ENCODE peak calls at places on chromosomes 13 and 19, in seven cellular contexts. L is stomach, V is transverse colon, P is A549, F is K562, X is tibial nerve, U is esophagus muscularis mucosa. J is an unnamed sample. For H3K4me1, the result is how much of the 10 kb centered on the place peaks cover.

GRCh38 chr19:49421039-49421877 is 2.0 kb downstream of the PTH2 start:
- DNase-seq in L (peak), V (peak), P (no peak), F (peak), X (peak), U (no peak), J (no peak)

GRCh38 chr13:41552031-41552430 is 94.7 kb downstream of the RGCC start:
- DNase-seq in L (no peak), V (no peak), P (no peak), F (no peak), X (no peak), U (no peak), J (no peak)

GRCh38 chr13:98384739-98385138 is 192.2 kb downstream of the STK24 start:
- DNase-seq in L (no peak), V (no peak), P (no peak), F (no peak), X (no peak), U (no peak), J (no peak)

GRCh38 chr19:1069009-1069779 is 2.2 kb downstream of the ARHGAP45 start:
- DNase-seq in L (peak), V (peak), P (no peak), F (no peak), X (peak), U (peak), J (no peak)

GRCh38 chr19:38430931-38431330 is 2.6 kb upstream of the RYR1 start:
- DNase-seq in L (no peak), V (no peak), P (no peak), F (no peak), X (no peak), U (no peak), J (no peak)

GRCh38 chr19:49081273-49081672 is 4.0 kb upstream of the SNRNP70 start:
- DNase-seq in L (no peak), V (no peak), P (no peak), F (peak), X (no peak), U (no peak), J (no peak)

GRCh38 chr19:41299755-41300089 is 10.2 kb upstream of the CCDC97 start:
- DNase-seq in L (peak), V (peak), P (no peak), F (no peak), X (peak), U (no peak), J (no peak)

GRCh38 chr19:30421571-30421970 is 49.4 kb downstream of the ZNF536 start:
- DNase-seq in L (no peak), V (no peak), P (no peak), F (no peak), X (no peak), U (peak), J (no peak)

GRCh38 chr13:104869501-104869900 is 1666.0 kb downstream of the EFNB2 start:
- DNase-seq in L (no peak), V (no peak), P (no peak), F (no peak), X (no peak), U (no peak), J (no peak)

GRCh38 chr13:98480915-98481510 is 95.9 kb downstream of the STK24 start:
- DNase-seq in L (no peak), V (peak), P (no peak), F (peak), X (no peak), U (no peak), J (peak)

GRCh38 chr13:20512042-20512683 is 13.5 kb downstream of the CRYL1 start:
- DNase-seq in L (no peak), V (no peak), P (no peak), F (no peak), X (no peak), U (no peak), J (no peak)

GRCh38 chr19:38037151-38037611 is 130.2 kb downstream of the SIPA1L3 start:
- DNase-seq in L (no peak), V (no peak), P (no peak), F (peak), X (no peak), U (no peak), J (no peak)

GRCh38 chr13:48185018-48185417 is 48.0 kb upstream of the ITM2B start:
- DNase-seq in L (no peak), V (no peak), P (no peak), F (no peak), X (no peak), U (no peak), J (no peak)

GRCh38 chr13:84430441-84430840 is 548.2 kb upstream of the SLITRK1 start:
- DNase-seq in L (no peak), V (no peak), P (no peak), F (no peak), X (no peak), U (no peak), J (no peak)

GRCh38 chr13:92187378-92187989 is 789.1 kb downstream of the GPC5 start:
- DNase-seq in L (no peak), V (no peak), P (peak), F (peak), X (peak), U (no peak), J (no peak)

GRCh38 chr19:35013820-35014754 is 14.0 kb downstream of the GRAMD1A start:
- DNase-seq in L (no peak), V (peak), P (no peak), F (no peak), X (no peak), U (no peak), J (no peak)

GRCh38 chr19:36771275-36772231 is 1.1 kb downstream of the ZNF850 start:
- DNase-seq in L (peak), V (peak), P (peak), F (peak), X (peak), U (peak), J (peak)

GRCh38 chr13:62697702-62698101 is 1282.1 kb upstream of the PCDH20 start:
- DNase-seq in L (no peak), V (no peak), P (no peak), F (no peak), X (no peak), U (no peak), J (no peak)

GRCh38 chr19:46461537-46461936 is 9.8 kb downstream of the PNMA8A start:
- DNase-seq in L (no peak), V (no peak), P (no peak), F (no peak), X (no peak), U (no peak), J (no peak)

GRCh38 chr13:114077938-114078335 is 54.5 kb downstream of the RASA3 start:
- DNase-seq in L (no peak), V (no peak), P (no peak), F (no peak), X (no peak), U (no peak), J (peak)

GRCh38 chr19:1151037-1151716 is 22.9 kb downstream of the SBNO2 start:
- DNase-seq in L (no peak), V (no peak), P (peak), F (no peak), X (no peak), U (no peak), J (no peak)

GRCh38 chr19:29687244-29687896 is 22.1 kb downstream of the PLEKHF1 start:
- DNase-seq in L (no peak), V (no peak), P (peak), F (peak), X (peak), U (no peak), J (peak)

GRCh38 chr13:83937579-83937978 is 55.3 kb upstream of the SLITRK1 start:
- DNase-seq in L (no peak), V (no peak), P (no peak), F (no peak), X (no peak), U (no peak), J (no peak)

GRCh38 chr19:15402411-15403150 is 16.2 kb downstream of the AKAP8L start:
- DNase-seq in L (no peak), V (no peak), P (no peak), F (no peak), X (no peak), U (no peak), J (no peak)

GRCh38 chr13:111282425-111282824 is 38.0 kb upstream of the TEX29 start:
- DNase-seq in L (no peak), V (no peak), P (no peak), F (no peak), X (no peak), U (peak), J (no peak)

GRCh38 chr19:1510442-1510806 is 2.4 kb downstream of the ADAMTSL5 start:
- DNase-seq in L (no peak), V (no peak), P (no peak), F (no peak), X (no peak), U (no peak), J (no peak)

GRCh38 chr13:109856350-109856749 is 70.0 kb upstream of the IRS2 start:
- DNase-seq in L (no peak), V (no peak), P (no peak), F (no peak), X (no peak), U (peak), J (no peak)

GRCh38 chr19:6739390-6739883 is at the start of gene TRIP10:
- DNase-seq in L (peak), V (peak), P (peak), F (peak), X (peak), U (peak), J (peak)

GRCh38 chr13:49625392-49626137 is 2.7 kb upstream of the ARL11 start:
- DNase-seq in L (peak), V (peak), P (peak), F (no peak), X (no peak), U (no peak), J (peak)

GRCh38 chr19:48608798-48609263 is 2.3 kb downstream of the SPACA4 start:
- DNase-seq in L (no peak), V (peak), P (peak), F (peak), X (no peak), U (no peak), J (no peak)

GRCh38 chr19:10887616-10888367 is 16.4 kb downstream of the CARM1 start:
- DNase-seq in L (no peak), V (no peak), P (no peak), F (no peak), X (no peak), U (no peak), J (no peak)

GRCh38 chr19:41804327-41804726 is 7.9 kb downstream of the CEACAM3 start:
- DNase-seq in L (no peak), V (no peak), P (no peak), F (no peak), X (no peak), U (no peak), J (no peak)

GRCh38 chr13:45194081-45194939 is 6.5 kb downstream of the KCTD4 start:
- DNase-seq in L (no peak), V (peak), P (peak), F (no peak), X (peak), U (no peak), J (peak)

GRCh38 chr19:14080887-14081796 is 4.4 kb downstream of the C19orf67 start:
- DNase-seq in L (peak), V (peak), P (peak), F (peak), X (peak), U (peak), J (peak)

GRCh38 chr13:95191821-95192220 is 109.4 kb downstream of the ABCC4 start:
- DNase-seq in L (peak), V (peak), P (peak), F (peak), X (peak), U (peak), J (peak)

DNA sequence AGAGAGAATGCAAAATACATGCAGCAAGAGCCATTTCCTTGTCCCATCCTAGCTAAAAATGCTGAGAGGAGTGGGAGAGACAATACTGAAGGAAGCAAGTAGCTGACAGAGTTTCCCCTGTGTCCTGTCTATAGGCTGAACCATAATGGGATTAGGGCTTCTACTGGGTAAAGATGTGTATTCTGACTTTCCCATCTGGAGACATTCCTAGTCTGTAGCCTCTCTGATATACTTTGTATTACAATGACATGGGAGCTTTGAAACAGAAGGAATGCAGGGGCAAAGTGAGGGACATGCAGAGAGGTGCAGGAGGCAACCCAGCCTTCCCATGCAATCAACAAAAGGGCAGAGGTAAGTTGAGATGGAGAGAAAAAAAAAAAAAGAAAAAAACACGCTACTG is 10.5 kb upstream of the GPC6 start:
- DNase-seq in L (no peak), V (no peak), P (no peak), F (no peak), X (no peak), U (no peak), J (no peak)
- H3K27ac ChIP-seq in L (no peak), V (no peak), P (no peak), F (no peak), X (no peak), U (no peak), J (no peak)

DNA sequence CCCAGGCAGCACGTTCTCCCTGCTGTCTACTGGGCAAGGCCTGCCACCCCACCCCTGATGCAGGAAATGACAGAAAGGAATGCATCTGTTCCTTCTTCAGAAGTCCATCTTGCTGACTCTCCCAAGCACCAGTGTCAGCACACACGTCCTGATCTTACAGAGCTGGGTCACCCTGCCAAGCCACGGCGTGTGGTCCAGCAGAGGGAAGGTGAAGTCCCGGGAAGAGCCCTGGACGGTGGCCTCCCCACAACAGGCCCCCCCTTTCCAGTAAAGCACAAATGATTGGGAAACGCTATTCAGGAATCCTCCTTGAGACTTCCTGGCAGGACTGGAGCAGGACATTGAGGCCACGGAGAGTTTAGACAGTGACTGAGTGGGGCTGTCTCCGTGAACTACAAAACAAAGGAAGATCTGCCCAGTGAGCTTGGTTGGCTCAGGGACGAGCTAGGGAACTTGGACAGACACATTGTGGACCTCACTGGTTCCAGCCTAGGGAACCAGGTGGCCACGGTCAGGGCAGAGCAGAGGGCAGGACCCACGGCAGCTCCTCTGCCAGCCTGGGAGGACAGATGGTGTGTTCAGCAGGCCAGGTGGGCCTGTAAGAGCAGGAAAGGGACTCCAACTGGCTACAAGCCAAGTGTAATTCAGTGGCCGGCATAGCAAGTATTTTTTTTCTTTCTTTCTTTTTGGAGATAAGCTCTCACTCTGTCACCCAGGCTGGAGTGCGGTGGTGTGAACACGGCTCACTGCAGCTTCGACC is 41.7 kb downstream of the ELL start:
- DNase-seq in L (peak), V (peak), P (no peak), F (peak), X (peak), U (peak), J (peak)
- TF ChIP-seq EP300 in L (peak), V (peak), P (no peak), F (no peak), X (peak), U (peak), J (peak)

DNA sequence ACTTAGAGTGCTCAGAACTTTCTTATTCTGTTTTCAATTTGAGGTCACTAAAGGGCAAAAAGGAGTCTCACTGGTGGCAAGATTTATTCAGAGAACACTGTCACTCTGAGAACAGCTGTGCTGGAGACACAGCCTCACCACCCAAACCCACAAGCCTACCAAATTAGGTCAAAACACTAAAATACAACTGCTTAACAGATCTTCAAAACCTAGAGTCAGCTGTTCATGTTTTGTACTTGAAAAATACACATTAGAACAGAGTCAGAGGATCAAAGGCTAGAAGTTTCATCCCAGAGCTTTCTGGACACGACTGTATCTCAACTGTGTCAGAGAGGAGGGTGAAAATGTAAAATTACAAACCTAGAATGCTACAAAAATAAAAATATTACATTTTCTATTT is 89.3 kb downstream of the MIPEP start:
- DNase-seq in L (no peak), V (no peak), P (no peak), F (no peak), X (no peak), U (no peak), J (no peak)
- H3K4me1 ChIP-seq in L (under half), V (under half), P (under half), F (under half), X (under half), U (under half), J (under half)

DNA sequence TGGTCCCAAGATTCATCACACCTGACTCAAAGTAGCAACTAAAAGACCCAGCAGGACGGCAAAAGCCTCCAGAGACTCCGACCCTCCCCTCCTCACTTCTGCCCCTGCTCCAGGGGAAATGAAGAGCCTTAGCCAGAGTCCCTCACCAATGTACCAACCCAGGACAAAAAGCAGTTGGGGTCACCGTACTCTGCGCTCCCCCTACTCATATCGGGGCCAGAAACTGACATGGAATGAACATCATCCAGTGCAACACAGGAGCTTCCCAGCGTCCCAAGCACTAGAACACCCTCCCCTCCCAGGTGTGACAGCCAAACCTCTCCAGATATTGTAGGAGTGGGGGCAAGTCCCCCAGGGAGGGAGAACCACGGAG is 1.7 kb downstream of the EEF2 start:
- DNase-seq in L (no peak), V (no peak), P (no peak), F (no peak), X (no peak), U (no peak), J (no peak)
- H3K27ac ChIP-seq in L (peak), V (peak), P (peak), F (peak), X (peak), U (peak), J (no peak)

GRCh38 chr19:58095328-58095727 is 2.7 kb downstream of the ZSCAN18 start:
- DNase-seq in L (no peak), V (no peak), P (no peak), F (no peak), X (no peak), U (no peak), J (no peak)

GRCh38 chr19:58096884-58097283 is 1.1 kb downstream of the ZSCAN18 start:
- DNase-seq in L (no peak), V (no peak), P (no peak), F (no peak), X (no peak), U (no peak), J (no peak)

GRCh38 chr19:58098682-58098998 is 609 bp upstream of the ZSCAN18 start:
- DNase-seq in L (no peak), V (no peak), P (no peak), F (no peak), X (no peak), U (no peak), J (no peak)

GRCh38 chr19:58097349-58097748 is 682 bp downstream of the ZSCAN18 start:
- DNase-seq in L (no peak), V (no peak), P (no peak), F (no peak), X (no peak), U (no peak), J (no peak)

DNA sequence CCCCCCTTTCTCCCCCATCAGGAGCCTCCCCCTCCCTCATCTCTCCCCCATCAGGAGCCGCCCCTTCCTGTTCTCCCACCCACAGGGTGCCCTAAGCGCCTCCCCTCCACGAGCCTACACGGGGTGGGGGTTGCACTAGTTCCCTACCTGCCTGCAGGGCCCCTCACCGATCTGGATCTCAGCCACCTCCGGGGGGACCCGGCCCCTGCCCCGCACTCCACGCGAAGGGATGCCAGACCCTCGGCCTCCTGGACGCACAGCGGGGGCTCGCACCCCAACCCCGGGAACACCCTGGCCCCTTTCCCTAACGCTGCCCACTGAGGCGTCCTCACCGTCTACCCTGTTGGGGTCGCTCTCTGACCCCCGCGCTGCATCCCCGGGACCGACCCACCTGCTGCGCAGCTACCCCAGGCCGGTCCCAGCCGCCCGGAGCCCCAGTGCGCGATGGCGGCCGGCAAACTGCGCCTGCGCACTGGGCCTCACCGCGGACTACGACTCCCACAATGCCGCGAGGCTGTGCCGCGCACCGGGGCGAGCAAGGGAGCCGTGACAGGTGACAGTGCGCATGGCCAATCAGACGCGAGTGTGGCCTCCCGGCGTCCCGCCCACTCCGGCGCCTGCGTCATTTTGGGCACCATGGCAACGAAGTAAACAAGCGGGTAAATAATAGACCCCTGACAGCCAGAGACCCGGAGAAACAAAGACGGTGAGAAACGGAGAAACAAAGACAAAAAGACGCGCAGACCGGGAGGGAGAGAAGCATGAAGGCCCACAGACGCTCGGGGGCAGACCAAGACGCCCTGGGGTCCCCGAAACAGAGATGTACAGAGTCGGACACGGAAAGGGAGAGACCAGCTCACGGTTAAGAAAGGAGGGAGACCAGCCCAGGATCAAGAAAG is at the start of gene ZSCAN18:
- DNase-seq in L (peak), V (peak), P (peak), F (peak), X (peak), U (peak), J (peak)
- TF ChIP-seq EP300 in L (peak), V (peak), P (no peak), F (no peak), X (peak), U (no peak), J (peak)

GRCh38 chr13:29810898-29811297 is 39.5 kb downstream of the UBL3 start:
- DNase-seq in L (no peak), V (no peak), P (no peak), F (no peak), X (no peak), U (no peak), J (no peak)
- H3K4me1 ChIP-seq in L (under half), V (under half), P (under half), F (under half), X (half or more), U (under half), J (under half)

J was measured in ovary.